ENCODE peak calls at places on chromosomes 1 and 21, in nine cellular contexts. One of them, this sample, is unnamed.

GRCh38 chr1:12475158-12475934 is 142.7 kb downstream of the DHRS3 start:
- DNase-seq in GM19239: no peak
- DNase-seq in HCEC 1CT: no peak
- DNase-seq in CD8-positive, alpha-beta T cell: no peak
- DNase-seq in uterus: no peak
- DNase-seq in cardiac septum: no peak
- DNase-seq in HuH-7: no peak
- DNase-seq in activated CD4-positive, CD25-positive, alpha-beta regulatory T cell: no peak
- DNase-seq in GM04503: no peak
- DNase-seq in this sample: peak; percentile 9

GRCh38 chr1:152932170-152932811 is 14.7 kb upstream of the SPRR5 start:
- DNase-seq in HCEC 1CT: no peak
- DNase-seq in cardiac septum: no peak
- DNase-seq in uterus: no peak
- DNase-seq in CD8-positive, alpha-beta T cell: no peak
- DNase-seq in GM04503: no peak
- DNase-seq in GM19239: no peak
- DNase-seq in activated CD4-positive, CD25-positive, alpha-beta regulatory T cell: no peak
- DNase-seq in HuH-7: no peak
- DNase-seq in this sample: no peak

GRCh38 chr1:180249725-180250498 is 19.8 kb downstream of the LHX4 start:
- DNase-seq in cardiac septum: no peak
- DNase-seq in HuH-7: no peak
- DNase-seq in GM04503: no peak
- DNase-seq in CD8-positive, alpha-beta T cell: no peak
- DNase-seq in activated CD4-positive, CD25-positive, alpha-beta regulatory T cell: no peak
- DNase-seq in uterus: no peak
- DNase-seq in HCEC 1CT: no peak
- DNase-seq in GM19239: no peak
- DNase-seq in this sample: no peak

GRCh38 chr1:149848811-149849210 is 50.6 kb upstream of the BOLA1 start:
- DNase-seq in CD8-positive, alpha-beta T cell: no peak
- DNase-seq in HCEC 1CT: peak; percentile 3
- DNase-seq in cardiac septum: no peak
- DNase-seq in activated CD4-positive, CD25-positive, alpha-beta regulatory T cell: no peak
- DNase-seq in uterus: no peak
- DNase-seq in HuH-7: no peak
- DNase-seq in GM19239: no peak
- DNase-seq in GM04503: no peak
- DNase-seq in this sample: no peak

GRCh38 chr1:151512801-151513625 is 1.8 kb downstream of the CGN start:
- DNase-seq in cardiac septum: no peak
- DNase-seq in uterus: no peak
- DNase-seq in GM19239: no peak
- DNase-seq in HCEC 1CT: no peak
- DNase-seq in CD8-positive, alpha-beta T cell: no peak
- DNase-seq in activated CD4-positive, CD25-positive, alpha-beta regulatory T cell: no peak
- DNase-seq in GM04503: no peak
- DNase-seq in HuH-7: no peak
- DNase-seq in this sample: no peak

GRCh38 chr1:92480813-92481597 is 5.7 kb downstream of the GFI1 start:
- DNase-seq in CD8-positive, alpha-beta T cell: no peak
- DNase-seq in cardiac septum: no peak
- DNase-seq in GM19239: no peak
- DNase-seq in HuH-7: no peak
- DNase-seq in uterus: no peak
- DNase-seq in HCEC 1CT: no peak
- DNase-seq in activated CD4-positive, CD25-positive, alpha-beta regulatory T cell: no peak
- DNase-seq in GM04503: no peak
- DNase-seq in this sample: no peak

GRCh38 chr1:69911301-69911801 is 294.0 kb downstream of the LRRC40 start:
- DNase-seq in activated CD4-positive, CD25-positive, alpha-beta regulatory T cell: no peak
- DNase-seq in HuH-7: no peak
- DNase-seq in GM04503: peak; percentile 81
- DNase-seq in HCEC 1CT: peak; percentile 87
- DNase-seq in CD8-positive, alpha-beta T cell: no peak
- DNase-seq in cardiac septum: no peak
- DNase-seq in GM19239: no peak
- DNase-seq in uterus: no peak
- DNase-seq in this sample: no peak

GRCh38 chr1:110876748-110877341 is 3.9 kb downstream of the CD53 start:
- DNase-seq in CD8-positive, alpha-beta T cell: no peak
- DNase-seq in GM04503: no peak
- DNase-seq in uterus: no peak
- DNase-seq in GM19239: no peak
- DNase-seq in cardiac septum: no peak
- DNase-seq in HCEC 1CT: no peak
- DNase-seq in HuH-7: no peak
- DNase-seq in activated CD4-positive, CD25-positive, alpha-beta regulatory T cell: no peak
- DNase-seq in this sample: no peak

GRCh38 chr21:36656138-36656537 is 42.8 kb upstream of the SIM2 start:
- DNase-seq in CD8-positive, alpha-beta T cell: no peak
- DNase-seq in activated CD4-positive, CD25-positive, alpha-beta regulatory T cell: no peak
- DNase-seq in GM19239: no peak
- DNase-seq in cardiac septum: no peak
- DNase-seq in HCEC 1CT: no peak
- DNase-seq in HuH-7: no peak
- DNase-seq in uterus: no peak
- DNase-seq in GM04503: no peak
- DNase-seq in this sample: no peak

GRCh38 chr1:232306269-232306911 is 323.5 kb downstream of the SIPA1L2 start:
- DNase-seq in activated CD4-positive, CD25-positive, alpha-beta regulatory T cell: no peak
- DNase-seq in GM04503: no peak
- DNase-seq in cardiac septum: peak; percentile 84
- DNase-seq in HCEC 1CT: no peak
- DNase-seq in HuH-7: no peak
- DNase-seq in GM19239: no peak
- DNase-seq in uterus: peak; percentile 30
- DNase-seq in CD8-positive, alpha-beta T cell: no peak
- DNase-seq in this sample: no peak

GRCh38 chr1:11483581-11484320 is 4.8 kb downstream of the DISP3 start:
- DNase-seq in activated CD4-positive, CD25-positive, alpha-beta regulatory T cell: no peak
- DNase-seq in uterus: no peak
- DNase-seq in CD8-positive, alpha-beta T cell: no peak
- DNase-seq in cardiac septum: no peak
- DNase-seq in HuH-7: no peak
- DNase-seq in HCEC 1CT: no peak
- DNase-seq in GM04503: no peak
- DNase-seq in GM19239: no peak
- DNase-seq in this sample: no peak

GRCh38 chr21:37257526-37257966 is 9.6 kb downstream of the VPS26C start:
- DNase-seq in cardiac septum: no peak
- DNase-seq in HCEC 1CT: no peak
- DNase-seq in GM19239: no peak
- DNase-seq in CD8-positive, alpha-beta T cell: no peak
- DNase-seq in HuH-7: peak; percentile 25
- DNase-seq in uterus: peak; percentile 22
- DNase-seq in GM04503: no peak
- DNase-seq in activated CD4-positive, CD25-positive, alpha-beta regulatory T cell: no peak
- DNase-seq in this sample: peak; percentile 71

GRCh38 chr1:145918992-145919939 is 749 bp upstream of the PEX11B start:
- DNase-seq in activated CD4-positive, CD25-positive, alpha-beta regulatory T cell: no peak
- DNase-seq in HuH-7: peak; percentile 40
- DNase-seq in GM04503: no peak
- DNase-seq in HCEC 1CT: peak; percentile 47
- DNase-seq in cardiac septum: peak; percentile 80
- DNase-seq in uterus: peak; percentile 68
- DNase-seq in CD8-positive, alpha-beta T cell: no peak
- DNase-seq in GM19239: no peak
- DNase-seq in this sample: peak; percentile 83

GRCh38 chr1:40143891-40144575 is 17.2 kb upstream of the RLF start:
- DNase-seq in HuH-7: peak; percentile 52
- DNase-seq in uterus: peak; percentile 24
- DNase-seq in GM19239: peak; percentile 13
- DNase-seq in CD8-positive, alpha-beta T cell: peak; percentile 10
- DNase-seq in HCEC 1CT: peak; percentile 68
- DNase-seq in GM04503: no peak
- DNase-seq in cardiac septum: no peak
- DNase-seq in activated CD4-positive, CD25-positive, alpha-beta regulatory T cell: peak; percentile 11
- DNase-seq in this sample: peak; percentile 64

GRCh38 chr1:100622506-100622905 is 84.6 kb downstream of the GPR88 start:
- DNase-seq in activated CD4-positive, CD25-positive, alpha-beta regulatory T cell: no peak
- DNase-seq in cardiac septum: no peak
- DNase-seq in HuH-7: no peak
- DNase-seq in CD8-positive, alpha-beta T cell: no peak
- DNase-seq in HCEC 1CT: peak; percentile 17
- DNase-seq in GM04503: no peak
- DNase-seq in uterus: no peak
- DNase-seq in GM19239: no peak
- DNase-seq in this sample: no peak

GRCh38 chr1:98256700-98257099 is 335.9 kb upstream of the DPYD start:
- DNase-seq in GM04503: no peak
- DNase-seq in GM19239: no peak
- DNase-seq in HuH-7: no peak
- DNase-seq in cardiac septum: no peak
- DNase-seq in HCEC 1CT: no peak
- DNase-seq in uterus: no peak
- DNase-seq in activated CD4-positive, CD25-positive, alpha-beta regulatory T cell: no peak
- DNase-seq in CD8-positive, alpha-beta T cell: no peak
- DNase-seq in this sample: no peak

GRCh38 chr1:110615548-110616130 is 9.5 kb upstream of the KCNA2 start:
- DNase-seq in GM04503: no peak
- DNase-seq in cardiac septum: no peak
- DNase-seq in HuH-7: peak; percentile 68
- DNase-seq in HCEC 1CT: peak; percentile 55
- DNase-seq in activated CD4-positive, CD25-positive, alpha-beta regulatory T cell: no peak
- DNase-seq in CD8-positive, alpha-beta T cell: no peak
- DNase-seq in GM19239: peak; percentile 38
- DNase-seq in uterus: peak; percentile 29
- DNase-seq in this sample: peak; percentile 87

GRCh38 chr1:152225678-152226077 is 1.7 kb upstream of the HRNR start:
- DNase-seq in HuH-7: no peak
- DNase-seq in uterus: no peak
- DNase-seq in cardiac septum: no peak
- DNase-seq in activated CD4-positive, CD25-positive, alpha-beta regulatory T cell: no peak
- DNase-seq in HCEC 1CT: no peak
- DNase-seq in GM04503: no peak
- DNase-seq in GM19239: no peak
- DNase-seq in CD8-positive, alpha-beta T cell: no peak
- DNase-seq in this sample: no peak

GRCh38 chr1:62439652-62440371 is 3.0 kb downstream of the USP1 start:
- DNase-seq in HCEC 1CT: no peak
- DNase-seq in GM04503: no peak
- DNase-seq in uterus: no peak
- DNase-seq in HuH-7: peak; percentile 23
- DNase-seq in activated CD4-positive, CD25-positive, alpha-beta regulatory T cell: no peak
- DNase-seq in GM19239: peak; percentile 14
- DNase-seq in CD8-positive, alpha-beta T cell: no peak
- DNase-seq in cardiac septum: no peak
- DNase-seq in this sample: no peak

GRCh38 chr1:156154317-156154749 is 948 bp downstream of the SEMA4A start:
- DNase-seq in GM04503: no peak
- DNase-seq in GM19239: peak; percentile 83
- DNase-seq in HuH-7: no peak
- DNase-seq in CD8-positive, alpha-beta T cell: no peak
- DNase-seq in uterus: no peak
- DNase-seq in cardiac septum: peak; percentile 92
- DNase-seq in activated CD4-positive, CD25-positive, alpha-beta regulatory T cell: no peak
- DNase-seq in HCEC 1CT: no peak
- DNase-seq in this sample: no peak

GRCh38 chr1:51915958-51916357 is 37.4 kb upstream of the NRDC start:
- DNase-seq in CD8-positive, alpha-beta T cell: no peak
- DNase-seq in cardiac septum: no peak
- DNase-seq in HCEC 1CT: no peak
- DNase-seq in GM04503: no peak
- DNase-seq in activated CD4-positive, CD25-positive, alpha-beta regulatory T cell: no peak
- DNase-seq in uterus: no peak
- DNase-seq in HuH-7: no peak
- DNase-seq in GM19239: no peak
- DNase-seq in this sample: peak; percentile 76

GRCh38 chr1:2233997-2234761 is 6.1 kb downstream of the SKI start:
- DNase-seq in cardiac septum: peak; percentile 93
- DNase-seq in activated CD4-positive, CD25-positive, alpha-beta regulatory T cell: peak; percentile 74
- DNase-seq in CD8-positive, alpha-beta T cell: peak; percentile 74
- DNase-seq in GM19239: peak; percentile 79
- DNase-seq in HuH-7: peak; percentile 76
- DNase-seq in HCEC 1CT: peak; percentile 96
- DNase-seq in uterus: peak; percentile 91
- DNase-seq in GM04503: peak; percentile 89
- DNase-seq in this sample: no peak

GRCh38 chr1:94335950-94336349 is 82.2 kb upstream of the ABCD3 start:
- DNase-seq in HuH-7: no peak
- DNase-seq in GM19239: no peak
- DNase-seq in HCEC 1CT: peak; percentile 87
- DNase-seq in activated CD4-positive, CD25-positive, alpha-beta regulatory T cell: no peak
- DNase-seq in CD8-positive, alpha-beta T cell: no peak
- DNase-seq in cardiac septum: no peak
- DNase-seq in GM04503: peak; percentile 58
- DNase-seq in uterus: peak; percentile 66
- DNase-seq in this sample: peak; percentile 39

GRCh38 chr21:37128069-37128468 is 55.0 kb downstream of the TTC3 start:
- DNase-seq in cardiac septum: no peak
- DNase-seq in uterus: no peak
- DNase-seq in activated CD4-positive, CD25-positive, alpha-beta regulatory T cell: no peak
- DNase-seq in GM04503: no peak
- DNase-seq in HuH-7: no peak
- DNase-seq in CD8-positive, alpha-beta T cell: no peak
- DNase-seq in GM19239: no peak
- DNase-seq in HCEC 1CT: no peak
- DNase-seq in this sample: no peak

GRCh38 chr1:1157426-1157913 is 16.2 kb upstream of the TTLL10 start:
- DNase-seq in GM04503: peak; percentile 61
- DNase-seq in HCEC 1CT: peak; percentile 94
- DNase-seq in HuH-7: peak; percentile 98
- DNase-seq in uterus: peak; percentile 83
- DNase-seq in activated CD4-positive, CD25-positive, alpha-beta regulatory T cell: no peak
- DNase-seq in cardiac septum: peak; percentile 94
- DNase-seq in CD8-positive, alpha-beta T cell: no peak
- DNase-seq in GM19239: peak; percentile 97
- DNase-seq in this sample: no peak

GRCh38 chr1:203536981-203537455 is 43.1 kb downstream of the OPTC start:
- DNase-seq in HCEC 1CT: peak; percentile 57
- DNase-seq in uterus: peak; percentile 49
- DNase-seq in GM19239: no peak
- DNase-seq in activated CD4-positive, CD25-positive, alpha-beta regulatory T cell: no peak
- DNase-seq in HuH-7: peak; percentile 64
- DNase-seq in cardiac septum: no peak
- DNase-seq in GM04503: no peak
- DNase-seq in CD8-positive, alpha-beta T cell: no peak
- DNase-seq in this sample: no peak

This sample was measured in WERI-Rb-1.